ENCODE peak calls at places on chromosomes 13 and 19, in four cellular contexts. A is pancreas, D is IMR-90, N is cardiac muscle cell. K is an unnamed sample.

GRCh38 chr19:40091205-40092129 is 724 bp upstream of the ZNF780A start:
- DNase-seq in A (no peak), D (no peak), N (no peak), K (no peak)

GRCh38 chr19:33819875-33820781 is 23.5 kb downstream of the KCTD15 start:
- DNase-seq in A (peak), D (peak), N (peak), K (peak)

GRCh38 chr13:30861836-30862467 is 44.1 kb upstream of the MEDAG start:
- DNase-seq in A (no peak), D (no peak), N (no peak), K (no peak)

GRCh38 chr19:49447485-49448431 is 3.9 kb downstream of the PIH1D1 start:
- DNase-seq in A (peak), D (peak), N (peak), K (no peak)

GRCh38 chr19:862529-863304 is 3.3 kb downstream of the CFD start:
- DNase-seq in A (peak), D (peak), N (peak), K (peak)

GRCh38 chr13:78978381-78978998 is 319.5 kb upstream of the OBI1 start:
- DNase-seq in A (no peak), D (peak), N (peak), K (peak)

GRCh38 chr19:3249408-3249807 is 24.9 kb downstream of the CELF5 start:
- DNase-seq in A (no peak), D (no peak), N (no peak), K (no peak)

GRCh38 chr19:45711851-45712698 is 18.6 kb downstream of the FBXO46 start:
- DNase-seq in A (peak), D (no peak), N (no peak), K (no peak)

GRCh38 chr19:10112037-10112751 is 701 bp downstream of the P2RY11 start:
- DNase-seq in A (no peak), D (no peak), N (peak), K (no peak)

GRCh38 chr13:73299787-73300186 is 241.0 kb downstream of the KLF5 start:
- DNase-seq in A (no peak), D (peak), N (peak), K (no peak)

GRCh38 chr13:80945328-80945727 is 604.4 kb upstream of the SPRY2 start:
- DNase-seq in A (peak), D (no peak), N (peak), K (peak)

GRCh38 chr19:49592486-49593232 is 1.7 kb downstream of the PRR12 start:
- DNase-seq in A (no peak), D (no peak), N (peak), K (peak)

GRCh38 chr19:55546822-55547614 is 1.7 kb upstream of the SBK3 start:
- DNase-seq in A (no peak), D (peak), N (peak), K (no peak)

GRCh38 chr19:48501961-48502719 is 9.5 kb downstream of the LMTK3 start:
- DNase-seq in A (peak), D (no peak), N (no peak), K (no peak)

GRCh38 chr13:53411443-53411842 is 382.8 kb downstream of the OLFM4 start:
- DNase-seq in A (no peak), D (no peak), N (no peak), K (no peak)

DNA sequence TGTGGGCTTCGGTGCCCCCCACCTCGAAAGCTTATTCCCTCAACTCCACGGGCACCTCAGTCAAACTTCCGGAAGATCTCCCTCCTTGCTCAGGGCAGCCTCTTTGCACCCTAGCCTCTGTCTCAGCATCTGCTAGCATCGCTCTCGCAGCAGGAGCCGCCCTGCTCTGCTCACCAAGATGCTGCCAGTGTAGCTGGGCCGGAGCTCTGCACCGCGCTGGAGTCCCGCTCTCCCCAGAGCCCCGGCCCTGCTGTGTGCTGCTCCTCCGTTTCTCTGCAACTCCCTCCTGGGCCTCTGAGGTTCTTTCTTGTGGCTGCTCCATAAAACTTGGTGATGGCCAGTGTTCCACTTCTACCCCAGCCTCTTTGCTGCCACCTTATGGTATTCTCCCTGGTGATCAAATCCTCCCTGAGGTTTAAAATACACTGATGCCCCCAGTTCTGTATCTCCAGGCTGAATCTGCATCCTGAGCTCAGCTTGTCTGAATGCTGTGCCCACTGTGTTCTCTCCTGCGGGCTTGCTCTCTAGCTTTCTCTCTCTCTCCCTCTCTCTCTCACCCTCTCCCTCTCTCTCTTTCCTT is 198.0 kb downstream of the UQCRFS1 start:
- DNase-seq in A (no peak), D (no peak), N (no peak), K (no peak)
- TF ChIP-seq CTCF in A (no peak), D (no peak), N (no peak), K (no peak)

DNA sequence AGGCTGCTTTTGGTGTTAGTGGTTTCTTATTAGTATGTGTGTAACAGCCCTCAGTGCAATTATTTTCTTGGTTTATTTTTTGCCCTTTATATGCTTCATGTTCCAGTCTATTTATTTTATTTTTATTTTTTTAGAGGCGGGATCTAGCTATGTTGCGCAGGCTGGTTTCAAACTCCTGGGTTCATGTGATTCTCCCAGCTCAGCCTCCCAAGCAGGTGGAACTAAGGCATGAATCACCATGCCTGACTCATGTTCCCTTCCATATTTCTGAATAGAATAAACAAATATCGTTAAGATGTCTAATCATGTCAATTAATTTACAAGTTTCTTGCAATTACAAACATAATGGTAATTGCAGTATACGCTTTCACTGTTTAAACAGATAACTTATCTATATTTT is 11.7 kb downstream of the SKA3 start:
- DNase-seq in A (no peak), D (peak), N (no peak), K (no peak)
- TF ChIP-seq CTCF in A (no peak), D (no peak), N (no peak), K (no peak)

DNA sequence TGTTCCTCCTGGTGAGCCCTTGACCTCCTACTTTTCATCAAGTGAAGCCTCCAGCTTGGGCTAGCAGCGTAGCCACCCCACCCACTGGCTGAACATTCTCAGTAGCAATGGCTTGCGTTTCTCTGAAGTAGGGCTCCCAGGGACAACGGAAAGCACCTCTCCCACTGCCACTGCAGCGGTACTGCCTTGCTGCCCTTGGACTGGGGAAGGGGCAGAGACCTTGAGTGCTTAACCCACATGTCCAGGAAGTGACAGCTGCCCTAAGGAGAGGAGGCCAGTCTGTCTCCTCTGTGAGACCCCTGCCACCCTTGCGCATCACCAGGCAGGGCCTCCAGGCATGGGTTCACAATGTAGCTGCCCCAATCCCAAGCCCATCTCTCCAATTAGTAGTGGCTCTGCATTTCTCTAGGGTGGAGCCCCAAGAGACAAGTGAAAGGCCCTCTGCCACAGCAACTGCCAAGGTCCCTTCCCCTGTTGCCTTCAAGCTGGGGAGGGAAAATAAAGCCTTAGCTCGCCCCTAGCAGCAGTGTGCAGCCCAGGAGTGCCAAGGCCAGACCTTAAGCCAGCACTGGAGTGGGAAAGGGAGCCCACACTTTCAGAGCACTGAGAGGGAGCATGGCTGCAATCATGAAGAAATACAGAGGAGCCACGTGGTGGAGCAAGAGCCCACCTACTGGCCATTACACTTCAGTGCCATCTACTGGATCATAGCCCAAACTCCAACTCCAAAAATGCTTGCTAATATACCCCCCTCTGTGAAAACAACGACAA is 175.9 kb upstream of the TRPC4 start:
- DNase-seq in A (no peak), D (peak), N (peak), K (no peak)
- TF ChIP-seq CTCF in A (no peak), D (peak), N (peak), K (peak)

DNA sequence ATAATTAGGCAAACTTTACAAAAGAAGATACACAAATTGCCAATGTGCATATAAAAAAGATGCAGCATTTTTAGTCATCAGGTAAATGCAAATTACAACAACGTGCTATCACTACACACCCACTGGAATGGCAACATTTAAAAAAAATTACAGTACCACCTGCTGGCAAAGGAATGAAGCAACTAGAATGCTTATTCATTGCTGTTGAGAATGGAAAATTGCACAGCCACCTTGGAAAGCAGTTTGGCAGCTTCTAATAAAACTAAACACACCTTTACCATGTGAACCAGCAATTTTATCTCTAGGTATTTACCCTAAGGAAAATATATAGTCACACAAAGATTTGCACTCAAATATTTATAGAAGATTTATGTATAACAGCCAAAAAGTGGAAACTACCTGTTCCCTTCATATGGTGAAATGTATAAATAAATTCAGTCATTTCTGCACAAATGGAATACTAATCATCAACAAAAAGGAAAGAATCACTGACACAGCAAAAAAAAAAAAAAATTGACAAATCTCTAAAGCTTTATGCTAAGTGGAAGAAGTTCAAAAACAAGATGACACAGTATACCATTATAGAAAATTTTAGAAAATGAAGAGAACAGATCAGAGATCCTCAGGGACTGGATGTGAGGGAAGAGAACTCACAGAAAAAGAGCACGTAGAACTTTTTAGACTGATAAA is 30.3 kb downstream of the OXGR1 start:
- DNase-seq in A (no peak), D (no peak), N (no peak), K (no peak)
- TF ChIP-seq CTCF in A (no peak), D (no peak), N (no peak), K (no peak)

DNA sequence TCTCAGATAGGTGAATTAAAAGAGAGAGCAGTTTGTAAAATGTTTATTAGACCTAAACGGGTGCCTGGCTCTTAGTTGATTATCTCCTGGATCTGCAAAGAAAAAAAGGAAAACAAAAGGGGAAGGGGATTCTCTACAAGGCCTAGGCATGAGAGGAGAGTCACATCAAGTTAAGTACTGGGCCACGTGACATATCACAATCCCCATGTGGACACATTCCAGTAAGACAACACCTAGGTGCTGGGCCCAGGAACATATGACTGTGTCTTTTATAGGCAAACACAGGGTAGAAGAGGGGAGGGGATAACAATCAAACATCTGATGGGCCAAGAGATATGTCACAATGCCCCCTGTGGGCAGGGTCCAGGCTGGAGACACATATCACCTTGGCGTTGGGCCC is 4.2 kb upstream of the ZNF91 start:
- DNase-seq in A (no peak), D (no peak), N (no peak), K (no peak)
- TF ChIP-seq CTCF in A (no peak), D (no peak), N (no peak), K (no peak)

DNA sequence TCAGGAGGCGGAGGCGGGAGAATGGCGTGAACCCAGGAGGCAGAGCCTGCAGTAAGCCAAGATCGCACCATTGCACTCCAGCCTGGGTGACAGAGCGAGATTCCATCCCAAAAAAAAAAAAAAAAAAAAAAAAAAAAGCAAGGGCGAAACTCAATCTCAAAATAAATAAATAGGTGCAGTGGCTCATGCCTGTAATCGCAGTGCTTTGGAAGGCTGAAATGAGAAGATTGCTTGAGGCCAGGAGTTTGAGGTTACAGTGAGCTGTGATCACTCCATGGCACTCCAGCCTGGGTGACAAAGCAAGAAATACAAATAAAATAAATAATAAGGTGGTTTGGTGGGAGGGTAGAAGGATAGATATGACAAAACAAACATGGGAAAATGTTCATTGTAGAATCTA is 39.0 kb upstream of the CYP2S1 start:
- DNase-seq in A (no peak), D (no peak), N (no peak), K (no peak)
- TF ChIP-seq CTCF in A (no peak), D (no peak), N (no peak), K (no peak)